ENCODE peak calls at places on chromosomes 11 and 22, in nine cellular contexts. W is A549, G is heart left ventricle, F is HepG2, U is tibial nerve, B is endothelial cell of umbilical vein, N is stomach, K is body of pancreas, H is gastrocnemius medialis. T is an unnamed sample.

GRCh38 chr11:119023741-119024140 is 5.2 kb downstream of the TRAPPC4 start:
- DNase-seq in F (no peak), N (no peak), B (no peak), K (no peak), H (no peak), U (no peak), G (no peak), W (no peak), T (no peak)

GRCh38 chr11:6497069-6497839 is at the start of gene DNHD1:
- DNase-seq in B (no peak), G (no peak), H (no peak), U (no peak), W (no peak), N (no peak), K (no peak), F (no peak), T (peak)

GRCh38 chr11:31445621-31446020 is 63.8 kb downstream of the IMMP1L start:
- DNase-seq in H (no peak), K (no peak), U (no peak), N (no peak), W (no peak), G (no peak), F (no peak), B (no peak), T (no peak)

GRCh38 chr22:20404881-20405280 is 10.9 kb downstream of the ZNF74 start:
- DNase-seq in H (no peak), B (no peak), F (no peak), K (no peak), U (no peak), W (no peak), N (no peak), G (no peak), T (no peak)

GRCh38 chr11:70796601-70797000 is 398.3 kb downstream of the CTTN start:
- DNase-seq in U (no peak), G (no peak), W (no peak), F (no peak), H (no peak), K (no peak), N (no peak), B (no peak), T (no peak)

GRCh38 chr11:109405671-109406070 is 16.3 kb upstream of the C11orf87 start:
- DNase-seq in G (no peak), K (no peak), N (no peak), U (no peak), W (no peak), H (no peak), F (no peak), B (no peak), T (no peak)

GRCh38 chr11:61627831-61628753 is 47.2 kb upstream of the SYT7 start:
- DNase-seq in B (peak), K (peak), W (peak), N (peak), H (peak), F (peak), U (no peak), G (peak), T (peak)

GRCh38 chr11:57873196-57873911 is 111.8 kb downstream of the CTNND1 start:
- DNase-seq in K (no peak), B (no peak), G (no peak), U (no peak), W (no peak), F (no peak), N (no peak), H (no peak), T (no peak)

GRCh38 chr11:117606807-117607206 is 190.2 kb downstream of the DSCAML1 start:
- DNase-seq in G (no peak), U (no peak), W (no peak), H (no peak), B (no peak), N (no peak), K (no peak), F (no peak), T (no peak)

GRCh38 chr11:285894-286220 is 3.1 kb upstream of the PGGHG start:
- DNase-seq in W (no peak), U (peak), H (no peak), B (no peak), F (no peak), N (no peak), K (peak), G (no peak), T (no peak)

GRCh38 chr11:17256512-17256911 is 20.0 kb upstream of the NUCB2 start:
- DNase-seq in W (no peak), F (no peak), K (no peak), N (no peak), U (no peak), G (no peak), B (peak), H (no peak), T (no peak)

GRCh38 chr11:96961931-96962330 is 572.1 kb downstream of the JRKL start:
- DNase-seq in G (no peak), H (no peak), F (no peak), B (no peak), W (no peak), U (no peak), N (no peak), K (no peak), T (no peak)

GRCh38 chr11:45260047-45260446 is 26.1 kb downstream of the SYT13 start:
- DNase-seq in W (no peak), N (no peak), B (no peak), U (no peak), F (no peak), G (no peak), H (no peak), K (no peak), T (no peak)

GRCh38 chr11:26790738-26791137 is 68.9 kb upstream of the SLC5A12 start:
- DNase-seq in F (no peak), H (no peak), G (no peak), U (no peak), W (no peak), B (no peak), K (no peak), N (no peak), T (no peak)

GRCh38 chr11:16789061-16789415 is 50.6 kb downstream of the C11orf58 start:
- DNase-seq in K (no peak), W (no peak), F (no peak), H (no peak), U (no peak), B (no peak), N (no peak), G (no peak), T (no peak)

GRCh38 chr22:23399367-23400285 is 180.5 kb downstream of the IGLL1 start:
- DNase-seq in F (no peak), N (no peak), B (no peak), K (no peak), W (no peak), H (no peak), G (peak), U (no peak), T (no peak)

GRCh38 chr11:44014968-44015623 is 32.7 kb upstream of the ACCSL start:
- DNase-seq in N (no peak), U (no peak), B (no peak), G (no peak), H (no peak), K (no peak), W (no peak), F (no peak), T (no peak)

GRCh38 chr11:115193931-115194797 is 310.1 kb downstream of the CADM1 start:
- DNase-seq in B (no peak), H (no peak), F (peak), N (no peak), K (no peak), U (no peak), G (no peak), W (no peak), T (no peak)

GRCh38 chr11:1168256-1168655 is 10.5 kb downstream of the MUC5AC start:
- DNase-seq in G (no peak), F (no peak), H (no peak), W (no peak), K (no peak), B (no peak), N (no peak), U (no peak), T (no peak)

GRCh38 chr22:42127606-42128005 is 3.0 kb downstream of the CYP2D6 start:
- DNase-seq in G (no peak), U (no peak), B (no peak), K (no peak), F (no peak), H (no peak), W (no peak), N (no peak), T (no peak)

GRCh38 chr11:12543596-12544415 is 130.4 kb upstream of the TEAD1 start:
- DNase-seq in H (no peak), W (no peak), N (peak), U (no peak), B (no peak), G (no peak), K (no peak), F (no peak), T (no peak)

GRCh38 chr11:116353517-116353916 is 419.3 kb downstream of the BUD13 start:
- DNase-seq in G (no peak), B (no peak), W (no peak), F (no peak), K (peak), N (no peak), H (no peak), U (no peak), T (no peak)

GRCh38 chr11:22076215-22076930 is 116.5 kb upstream of the ANO5 start:
- DNase-seq in U (no peak), W (no peak), G (no peak), K (no peak), B (no peak), F (no peak), H (no peak), N (no peak), T (no peak)

DNA sequence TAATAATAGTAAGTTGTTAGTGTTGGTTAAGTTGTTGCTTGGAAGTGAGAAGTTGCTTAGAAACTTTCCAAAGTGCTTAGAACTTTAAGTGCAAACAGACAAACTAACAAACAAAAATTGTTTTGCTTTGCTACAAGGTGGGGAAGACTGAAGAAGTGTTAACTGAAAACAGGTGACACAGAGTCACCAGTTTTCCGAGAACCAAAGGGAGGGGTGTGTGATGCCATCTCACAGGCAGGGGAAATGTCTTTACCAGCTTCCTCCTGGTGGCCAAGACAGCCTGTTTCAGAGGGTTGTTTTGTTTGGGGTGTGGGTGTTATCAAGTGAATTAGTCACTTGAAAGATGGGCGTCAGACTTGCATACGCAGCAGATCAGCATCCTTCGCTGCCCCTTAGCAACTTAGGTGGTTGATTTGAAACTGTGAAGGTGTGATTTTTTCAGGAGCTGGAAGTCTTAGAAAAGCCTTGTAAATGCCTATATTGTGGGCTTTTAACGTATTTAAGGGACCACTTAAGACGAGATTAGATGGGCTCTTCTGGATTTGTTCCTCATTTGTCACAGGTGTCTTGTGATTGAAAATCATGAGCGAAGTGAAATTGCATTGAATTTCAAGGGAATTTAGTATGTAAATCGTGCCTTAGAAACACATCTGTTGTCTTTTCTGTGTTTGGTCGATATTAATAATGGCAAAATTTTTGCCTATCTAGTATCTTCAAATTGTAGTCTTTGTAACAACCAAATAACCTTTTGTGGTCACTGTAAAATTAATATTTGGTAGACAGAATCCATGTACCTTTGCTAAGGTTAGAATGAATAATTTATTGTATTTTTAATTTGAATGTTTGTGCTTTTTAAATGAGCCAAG is 2.7 kb downstream of the NEAT1 start:
- DNase-seq in F (no peak), H (peak), K (peak), N (peak), W (no peak), U (no peak), G (peak), B (peak), T (peak)
- TF ChIP-seq POLR2A in F (peak), H (no peak), K (no peak), N (no peak), W (no peak), U (no peak), G (peak), B (peak), T (peak)

GRCh38 chr11:73140213-73141030 is 1.7 kb downstream of the FCHSD2 start:
- DNase-seq in H (no peak), U (no peak), B (peak), F (no peak), G (no peak), N (peak), K (peak), W (peak), T (no peak)

GRCh38 chr11:73141031-73141308 is 1.1 kb downstream of the FCHSD2 start:
- DNase-seq in F (no peak), K (peak), B (no peak), G (peak), U (no peak), N (no peak), W (peak), H (no peak), T (peak)

GRCh38 chr11:73141309-73142127 is 600 bp downstream of the FCHSD2 start:
- DNase-seq in B (peak), K (peak), U (peak), F (peak), W (peak), N (peak), G (peak), H (peak), T (peak)

GRCh38 chr11:73143126-73143838 is 1.2 kb upstream of the FCHSD2 start:
- DNase-seq in W (no peak), N (no peak), F (peak), B (peak), H (no peak), U (no peak), K (peak), G (no peak), T (no peak)

DNA sequence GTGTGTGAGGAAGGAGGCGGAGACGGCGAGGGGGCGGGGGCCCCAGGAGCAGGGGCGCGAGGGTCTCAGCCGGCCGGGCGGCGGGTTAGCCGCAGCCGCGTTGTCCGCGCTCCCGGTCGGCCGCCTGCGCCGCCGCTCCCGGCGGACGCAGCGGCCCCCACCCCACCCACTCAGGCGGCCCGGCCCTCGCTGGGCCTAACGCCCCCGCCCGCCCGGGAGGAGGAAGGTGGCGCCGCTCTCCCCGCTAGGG is at the start of gene FCHSD2:
- DNase-seq in U (no peak), B (no peak), K (no peak), G (no peak), N (no peak), H (no peak), W (no peak), F (no peak), T (no peak)
- TF ChIP-seq POLR2A in U (no peak), B (peak), K (no peak), G (peak), N (no peak), H (peak), W (peak), F (peak), T (peak)

GRCh38 chr11:65899356-65900124 is 648 bp downstream of the FOSL1 start:
- DNase-seq in H (no peak), B (peak), G (peak), F (peak), W (peak), N (peak), K (peak), U (no peak), T (peak)

GRCh38 chr11:65895482-65895981 is 4.7 kb downstream of the FOSL1 start:
- DNase-seq in G (no peak), H (no peak), W (no peak), K (no peak), N (no peak), U (no peak), B (no peak), F (no peak), T (no peak)

GRCh38 chr11:65898656-65899355 is 1.4 kb downstream of the FOSL1 start:
- DNase-seq in W (no peak), N (no peak), U (no peak), B (no peak), H (no peak), G (no peak), F (no peak), K (no peak), T (no peak)

GRCh38 chr11:65896009-65896999 is 3.9 kb downstream of the FOSL1 start:
- DNase-seq in K (no peak), B (no peak), N (no peak), F (no peak), H (no peak), G (peak), W (no peak), U (no peak), T (no peak)

DNA sequence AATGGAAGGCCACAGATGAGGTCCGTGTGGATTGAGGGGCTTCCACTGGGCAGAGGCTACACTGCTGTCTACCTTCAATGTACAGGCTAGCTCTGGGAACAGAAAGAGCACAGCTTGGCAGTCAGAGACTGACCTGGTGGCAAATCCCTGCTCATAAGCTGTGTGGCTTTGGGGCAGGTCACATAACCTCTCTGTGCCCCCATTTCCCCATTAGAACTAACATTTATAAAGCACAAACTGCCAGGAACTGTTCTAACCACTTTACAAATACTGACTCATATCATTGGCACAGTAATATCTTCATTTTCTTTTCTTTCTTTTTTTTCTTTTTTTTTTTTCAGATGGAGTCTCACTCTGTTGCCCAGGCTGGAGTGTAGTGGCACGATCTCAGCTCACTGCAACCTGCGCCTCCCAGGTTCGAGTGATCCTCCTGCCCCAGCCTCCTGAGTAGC is 3.1 kb downstream of the FOSL1 start:
- DNase-seq in B (no peak), W (no peak), U (no peak), N (no peak), G (no peak), K (no peak), H (no peak), F (no peak), T (no peak)
- TF ChIP-seq POLR2A in B (no peak), W (no peak), U (no peak), N (no peak), G (no peak), K (no peak), H (no peak), F (no peak), T (no peak)

GRCh38 chr11:67034350-67034749 is 11.4 kb downstream of the SYT12 start:
- DNase-seq in K (no peak), W (no peak), N (no peak), U (no peak), H (no peak), B (no peak), F (no peak), G (no peak), T (no peak)
- TF ChIP-seq POLR2A in K (no peak), W (no peak), N (no peak), U (no peak), H (no peak), B (no peak), F (no peak), G (no peak), T (no peak)

DNA sequence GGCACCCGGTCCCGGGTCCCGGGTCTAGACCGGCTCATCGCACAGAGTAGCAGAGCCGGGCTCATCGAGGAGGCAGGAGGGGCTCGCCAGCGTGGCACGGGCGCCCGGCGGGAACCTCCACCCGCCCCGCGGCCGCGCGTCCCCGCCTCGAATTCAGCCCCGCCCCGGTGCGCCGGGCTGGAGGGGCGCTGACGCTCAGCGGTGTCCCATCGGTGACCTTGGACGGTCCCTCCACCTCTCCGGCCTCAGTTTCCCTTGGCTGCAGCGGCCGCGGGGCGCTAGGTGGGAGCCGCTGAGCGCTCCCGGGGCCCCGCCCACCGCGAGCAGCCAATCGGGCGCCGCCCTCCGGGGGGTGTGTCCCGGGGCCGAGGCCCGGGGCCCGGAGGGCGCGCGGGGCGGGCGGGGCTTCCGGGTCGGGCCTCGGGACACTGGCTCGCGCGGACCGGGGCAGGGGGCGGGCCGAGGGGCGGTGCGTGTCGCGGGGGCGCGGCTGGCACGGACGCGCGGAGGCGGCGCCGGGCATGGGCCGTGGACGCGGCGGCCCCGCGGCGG is at the start of gene PPARA:
- DNase-seq in H (peak), K (peak), F (peak), G (peak), B (peak), W (peak), N (peak), U (peak), T (peak)
- TF ChIP-seq POLR2A in H (peak), K (peak), F (no peak), G (peak), B (no peak), W (no peak), N (no peak), U (peak), T (no peak)

GRCh38 chr22:47034076-47034808 is 271.8 kb downstream of the TBC1D22A start:
- DNase-seq in F (no peak), H (no peak), G (peak), W (no peak), K (no peak), U (no peak), B (no peak), N (no peak), T (no peak)

GRCh38 chr22:47032956-47033647 is 270.7 kb downstream of the TBC1D22A start:
- DNase-seq in B (no peak), F (no peak), U (no peak), W (no peak), N (peak), K (peak), G (peak), H (no peak), T (no peak)

GRCh38 chr22:47032091-47032943 is 269.9 kb downstream of the TBC1D22A start:
- DNase-seq in H (no peak), K (peak), G (peak), W (no peak), N (peak), B (no peak), U (no peak), F (no peak), T (no peak)

GRCh38 chr22:47034905-47035419 is 272.5 kb downstream of the TBC1D22A start:
- DNase-seq in F (no peak), H (no peak), B (no peak), N (no peak), U (no peak), K (no peak), G (peak), W (no peak), T (no peak)

DNA sequence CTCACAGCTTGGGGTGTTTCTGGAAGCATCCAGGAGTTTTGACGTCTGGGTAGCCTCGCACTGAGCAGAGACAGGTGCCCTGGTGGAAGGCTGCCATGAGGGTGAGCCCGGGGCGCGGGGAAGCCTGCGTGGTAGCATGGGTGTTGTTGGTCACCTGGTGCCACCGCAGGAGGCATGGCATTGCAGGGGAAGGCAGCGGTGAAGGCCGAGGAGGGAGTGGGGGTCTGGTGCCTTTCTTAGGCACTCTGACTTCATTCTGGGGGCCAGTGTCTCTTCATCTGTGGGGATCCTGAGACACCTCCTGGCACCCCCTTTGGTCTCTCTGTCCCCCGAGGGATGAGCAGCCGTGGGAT is 271.2 kb downstream of the TBC1D22A start:
- DNase-seq in W (no peak), F (no peak), B (no peak), N (no peak), U (no peak), G (peak), H (no peak), K (no peak), T (no peak)
- TF ChIP-seq POLR2A in W (no peak), F (no peak), B (no peak), N (no peak), U (no peak), G (no peak), H (no peak), K (no peak), T (no peak)

GRCh38 chr22:29766632-29767288 is at the start of gene ZMAT5:
- DNase-seq in N (peak), K (peak), F (peak), G (peak), U (peak), H (peak), B (peak), W (peak), T (peak)
- TF ChIP-seq POLR2A in N (no peak), K (peak), F (peak), G (peak), U (peak), H (peak), B (peak), W (peak), T (peak)